ENCODE peak calls at places on chromosomes 13 and 19, in five cellular contexts. U, R, I, X and W are unnamed samples.
A peak's percentile ranks its signal among the peaks of the same experiment; 100 is the strongest.

GRCh38 chr19:34416021-34416545 is 11.9 kb downstream of the PDCD2L start:
- DNase-seq in U (no peak), R (no peak), I (no peak), X (no peak), W (no peak)

GRCh38 chr13:52869050-52869449 is 20.6 kb upstream of the PCDH8 start:
- DNase-seq in U (no peak), R (no peak), I (no peak), X (no peak), W (no peak)

GRCh38 chr19:11551603-11552235 is 7.3 kb downstream of the ELOF1 start:
- DNase-seq in U (no peak), R (no peak), I (no peak), X (no peak), W (no peak)

GRCh38 chr13:53605306-53605705 is 576.7 kb downstream of the OLFM4 start:
- DNase-seq in U (no peak), R (no peak), I (no peak), X (no peak), W (no peak)

GRCh38 chr13:65725001-65725400 is 1505.1 kb downstream of the PCDH9 start:
- DNase-seq in U (no peak), R (no peak), I (no peak), X (no peak), W (no peak)

GRCh38 chr13:112842343-112842856 is 126.6 kb upstream of the MCF2L start:
- DNase-seq in U (no peak), R (no peak), I (no peak), X (no peak), W (peak; percentile 11)

GRCh38 chr19:38039966-38040365 is 133.0 kb downstream of the SIPA1L3 start:
- DNase-seq in U (no peak), R (no peak), I (no peak), X (no peak), W (no peak)

GRCh38 chr13:36275190-36276002 is 22.2 kb downstream of the CCDC169 start:
- DNase-seq in U (no peak), R (no peak), I (no peak), X (no peak), W (peak; percentile 43)

GRCh38 chr13:45872574-45872973 is 21.0 kb upstream of the SIAH3 start:
- DNase-seq in U (no peak), R (no peak), I (no peak), X (no peak), W (no peak)

GRCh38 chr13:106277483-106278154 is 257.8 kb downstream of the EFNB2 start:
- DNase-seq in U (no peak), R (no peak), I (no peak), X (no peak), W (no peak)

GRCh38 chr13:20702530-20702929 is 969 bp upstream of the IL17D start:
- DNase-seq in U (peak; percentile 9), R (no peak), I (no peak), X (no peak), W (no peak)

GRCh38 chr19:13207237-13208130 is 57.3 kb downstream of the IER2 start:
- DNase-seq in U (no peak), R (no peak), I (no peak), X (no peak), W (no peak)

GRCh38 chr13:112605531-112605990 is 17.6 kb upstream of the TUBGCP3 start:
- DNase-seq in U (no peak), R (no peak), I (no peak), X (no peak), W (no peak)

GRCh38 chr13:74575729-74576125 is 441.5 kb upstream of the KLF12 start:
- DNase-seq in U (peak; percentile 28), R (peak; percentile 24), I (no peak), X (peak; percentile 38), W (no peak)

GRCh38 chr13:27295096-27295495 is 24.5 kb downstream of the RASL11A start:
- DNase-seq in U (no peak), R (no peak), I (no peak), X (no peak), W (no peak)

GRCh38 chr13:46743191-46743590 is 53.8 kb downstream of the ESD start:
- DNase-seq in U (no peak), R (no peak), I (no peak), X (no peak), W (peak; percentile 11)

GRCh38 chr13:40776232-40776631 is 5.2 kb upstream of the MRPS31 start:
- DNase-seq in U (no peak), R (no peak), I (no peak), X (no peak), W (no peak)

GRCh38 chr19:49442793-49443365 is 1.6 kb upstream of the SLC17A7 start:
- DNase-seq in U (no peak), R (no peak), I (peak; percentile 25), X (peak; percentile 71), W (peak; percentile 63)

GRCh38 chr13:37138169-37138568 is 32.7 kb upstream of the CSNK1A1L start:
- DNase-seq in U (no peak), R (no peak), I (no peak), X (no peak), W (no peak)

GRCh38 chr19:7722231-7722651 is 9.7 kb downstream of the CLEC4G start:
- DNase-seq in U (no peak), R (no peak), I (no peak), X (no peak), W (no peak)

GRCh38 chr19:1236566-1236965 is 1.2 kb downstream of the CBARP start:
- DNase-seq in U (no peak), R (no peak), I (no peak), X (no peak), W (no peak)

GRCh38 chr13:110541526-110541920 is 20.0 kb downstream of the RAB20 start:
- DNase-seq in U (no peak), R (no peak), I (no peak), X (no peak), W (no peak)

GRCh38 chr13:111919286-111919685 is 147.7 kb upstream of the SOX1 start:
- DNase-seq in U (no peak), R (no peak), I (no peak), X (no peak), W (no peak)

GRCh38 chr13:80945328-80945727 is 604.4 kb upstream of the SPRY2 start:
- DNase-seq in U (no peak), R (peak; percentile 1), I (no peak), X (peak; percentile 29), W (no peak)

GRCh38 chr19:19078801-19079200 is 15.0 kb downstream of the SLC25A42 start:
- DNase-seq in U (no peak), R (no peak), I (no peak), X (no peak), W (no peak)

GRCh38 chr13:29844441-29844840 is 6.0 kb downstream of the UBL3 start:
- DNase-seq in U (no peak), R (no peak), I (no peak), X (no peak), W (no peak)

GRCh38 chr13:97225533-97225932 is 3.4 kb downstream of the MBNL2 start:
- DNase-seq in U (peak; percentile 22), R (no peak), I (no peak), X (no peak), W (no peak)

GRCh38 chr19:16441661-16442071 is 30.1 kb downstream of the EPS15L1 start:
- DNase-seq in U (no peak), R (no peak), I (no peak), X (peak; percentile 32), W (no peak)

GRCh38 chr19:29887498-29887897 is 54.5 kb upstream of the URI1 start:
- DNase-seq in U (no peak), R (no peak), I (no peak), X (no peak), W (no peak)

GRCh38 chr13:44212633-44213387 is 160.8 kb upstream of the SERP2 start:
- DNase-seq in U (no peak), R (no peak), I (no peak), X (no peak), W (no peak)

GRCh38 chr13:96052655-96053002 is 572 bp downstream of the UGGT2 start:
- DNase-seq in U (no peak), R (peak; percentile 23), I (no peak), X (no peak), W (peak; percentile 53)

GRCh38 chr13:23718916-23719470 is 148.8 kb downstream of the TNFRSF19 start:
- DNase-seq in U (no peak), R (no peak), I (no peak), X (no peak), W (no peak)

GRCh38 chr19:30428281-30428680 is 56.1 kb downstream of the ZNF536 start:
- DNase-seq in U (no peak), R (no peak), I (no peak), X (no peak), W (no peak)

GRCh38 chr19:33294058-33294798 is 8.1 kb downstream of the CEBPA start:
- DNase-seq in U (no peak), R (no peak), I (no peak), X (no peak), W (no peak)

GRCh38 chr13:99203601-99204579 is 3.2 kb downstream of the UBAC2 start:
- DNase-seq in U (no peak), R (no peak), I (no peak), X (no peak), W (no peak)

GRCh38 chr13:94322925-94323324 is 156.6 kb downstream of the DCT start:
- DNase-seq in U (no peak), R (no peak), I (no peak), X (no peak), W (no peak)

GRCh38 chr13:99265823-99266426 is 7.7 kb upstream of the GPR18 start:
- DNase-seq in U (peak; percentile 67), R (no peak), I (no peak), X (no peak), W (peak; percentile 41)

GRCh38 chr13:74555291-74556001 is 421.2 kb upstream of the KLF12 start:
- DNase-seq in U (no peak), R (no peak), I (no peak), X (no peak), W (no peak)

GRCh38 chr13:26872444-26873173 is 112.0 kb upstream of the GPR12 start:
- DNase-seq in U (peak; percentile 10), R (peak; percentile 46), I (no peak), X (peak; percentile 63), W (peak; percentile 17)

GRCh38 chr13:77056382-77056781 is 29.4 kb upstream of the FBXL3 start:
- DNase-seq in U (no peak), R (no peak), I (no peak), X (no peak), W (peak; percentile 36)